ENCODE peak calls at places on chromosomes 2 and 18, in five cellular contexts. U is K562, N is upper lobe of left lung, L is HCT116, K is prostate gland. Q is an unnamed sample.

GRCh38 chr18:48412339-48412929 is 3.3 kb upstream of the ZBTB7C start:
- DNase-seq in N (no peak), K (no peak), L (peak; percentile 62), U (peak; percentile 28), Q (no peak)

GRCh38 chr2:173427887-173428683 is 73.4 kb downstream of the CDCA7 start:
- DNase-seq in U (no peak), N (no peak), K (peak; percentile 59), L (no peak), Q (peak; percentile 90)

GRCh38 chr18:62510744-62511143 is 12.1 kb upstream of the ZCCHC2 start:
- DNase-seq in L (no peak), U (no peak), N (no peak), K (no peak), Q (no peak)

GRCh38 chr18:10353791-10354190 is 100.6 kb upstream of the APCDD1 start:
- DNase-seq in L (no peak), K (no peak), U (no peak), N (no peak), Q (no peak)

GRCh38 chr2:161134547-161135518 is 25.4 kb upstream of the TANK start:
- DNase-seq in L (peak; percentile 56), K (peak; percentile 46), U (no peak), N (no peak), Q (peak; percentile 58)

GRCh38 chr2:29189052-29189451 is 73.8 kb downstream of the CLIP4 start:
- DNase-seq in N (no peak), U (no peak), L (no peak), K (no peak), Q (no peak)

GRCh38 chr2:12702661-12703121 is 14.0 kb upstream of the TRIB2 start:
- DNase-seq in K (no peak), N (no peak), U (no peak), L (no peak), Q (no peak)

GRCh38 chr2:696463-696862 is 19.3 kb upstream of the TMEM18 start:
- DNase-seq in K (no peak), N (no peak), L (no peak), U (no peak), Q (no peak)

GRCh38 chr2:3666613-3666975 is 8.6 kb downstream of the ALLC start:
- DNase-seq in U (no peak), N (no peak), L (no peak), K (no peak), Q (no peak)

GRCh38 chr2:105576440-105577241 is 168.1 kb upstream of the NCK2 start:
- DNase-seq in N (no peak), K (no peak), L (peak; percentile 16), U (peak; percentile 39), Q (no peak)

GRCh38 chr2:56449449-56449860 is 265.7 kb downstream of the CCDC85A start:
- DNase-seq in N (no peak), L (no peak), U (no peak), K (no peak), Q (no peak)

GRCh38 chr2:3127710-3128109 is 249.9 kb downstream of the EIPR1 start:
- DNase-seq in U (no peak), L (no peak), K (no peak), N (no peak), Q (no peak)

GRCh38 chr2:176536739-176537138 is 267.5 kb downstream of the MTX2 start:
- DNase-seq in L (no peak), U (no peak), K (no peak), N (no peak), Q (no peak)

GRCh38 chr2:201860541-201861154 is 54.3 kb downstream of the CDK15 start:
- DNase-seq in N (no peak), U (peak; percentile 63), L (peak; percentile 56), K (peak; percentile 59), Q (no peak)

GRCh38 chr2:28004086-28004485 is 113.6 kb downstream of the BABAM2 start:
- DNase-seq in L (no peak), U (no peak), K (no peak), N (no peak), Q (no peak)

GRCh38 chr2:143431316-143431715 is 302.1 kb downstream of the ARHGAP15 start:
- DNase-seq in L (no peak), K (no peak), U (no peak), N (no peak), Q (no peak)

GRCh38 chr2:113842919-113843736 is 46.8 kb upstream of the ACTR3 start:
- DNase-seq in L (no peak), K (no peak), N (no peak), U (peak; percentile 50), Q (no peak)

GRCh38 chr2:174442546-174443510 is 44.0 kb downstream of the GPR155 start:
- DNase-seq in U (no peak), N (no peak), L (peak; percentile 26), K (no peak), Q (no peak)

GRCh38 chr2:222859786-222860726 is 780 bp upstream of the ACSL3 start:
- DNase-seq in U (peak; percentile 52), K (peak; percentile 54), N (no peak), L (no peak), Q (peak; percentile 68)

GRCh38 chr18:3346487-3346886 is 84.6 kb downstream of the MYL12B start:
- DNase-seq in L (no peak), U (peak; percentile 28), K (no peak), N (no peak), Q (no peak)

GRCh38 chr2:109699646-109700045 is 85.5 kb downstream of the SOWAHC start:
- DNase-seq in K (no peak), N (no peak), U (no peak), L (no peak), Q (no peak)

GRCh38 chr2:68379184-68379708 is 14.2 kb downstream of the PLEK start:
- DNase-seq in U (no peak), K (no peak), N (no peak), L (no peak), Q (no peak)

GRCh38 chr2:86045541-86045940 is 60.1 kb downstream of the POLR1A start:
- DNase-seq in K (no peak), L (no peak), U (no peak), N (no peak), Q (peak; percentile 7)

GRCh38 chr18:43744960-43745740 is 467.9 kb upstream of the SYT4 start:
- DNase-seq in L (no peak), N (no peak), K (no peak), U (no peak), Q (no peak)

GRCh38 chr2:196846295-196846694 is 37.1 kb upstream of the C2orf66 start:
- DNase-seq in L (no peak), U (no peak), N (no peak), K (no peak), Q (no peak)

GRCh38 chr2:237626813-237627451 is 455 bp upstream of the LRRFIP1 start:
- DNase-seq in N (peak; percentile 86), K (no peak), L (no peak), U (no peak), Q (no peak)

GRCh38 chr2:109700680-109701274 is 86.6 kb downstream of the SOWAHC start:
- DNase-seq in N (no peak), L (no peak), U (no peak), K (no peak), Q (no peak)

GRCh38 chr2:145020139-145020538 is 500.2 kb upstream of the ZEB2 start:
- DNase-seq in U (no peak), N (no peak), K (no peak), L (no peak), Q (no peak)

GRCh38 chr2:72991439-72991725 is 74.1 kb downstream of the EMX1 start:
- DNase-seq in U (no peak), K (no peak), N (no peak), L (no peak), Q (no peak)

GRCh38 chr2:216555274-216555673 is 56.6 kb downstream of the RPL37A start:
- DNase-seq in U (no peak), N (peak; percentile 71), L (no peak), K (peak; percentile 85), Q (peak; percentile 94)
- TF ChIP-seq POLR2AphosphoS5 in U (no peak), N (peak; percentile 35), L (no peak), K (peak; percentile 64), Q (no peak)

DNA sequence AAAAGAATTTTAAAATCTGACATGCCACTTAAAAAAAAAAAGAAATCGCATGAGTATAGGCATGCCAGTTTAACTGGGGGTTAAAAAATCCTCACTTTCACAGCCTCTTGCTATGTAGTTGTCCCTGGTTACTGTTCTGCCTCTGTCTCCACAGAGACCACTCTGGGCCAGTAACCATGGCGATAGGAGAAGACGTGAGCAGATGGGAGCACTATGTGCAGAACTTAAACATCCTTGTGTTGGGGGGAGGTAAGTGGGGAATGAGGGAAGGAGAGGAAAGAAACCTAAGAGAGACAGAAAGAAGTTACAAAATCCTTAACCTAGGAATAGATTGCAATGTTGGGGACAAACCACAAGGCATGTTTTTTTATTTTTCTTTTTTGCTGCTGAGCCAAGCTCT is 75.9 kb upstream of the CYRIA start:
- DNase-seq in L (no peak), N (no peak), U (no peak), K (no peak), Q (no peak)
- H3K27me3 ChIP-seq in L (no peaks in the 10 kb centered on the region), N (no peaks in the 10 kb centered on the region), U (no peaks in the 10 kb centered on the region), K (no peaks in the 10 kb centered on the region), Q (no peaks in the 10 kb centered on the region)

GRCh38 chr18:58449366-58449935 is 179.4 kb downstream of the ALPK2 start:
- DNase-seq in N (no peak), K (no peak), L (no peak), U (peak; percentile 6), Q (no peak)
- TF ChIP-seq POLR2A in N (no peak), K (no peak), L (no peak), U (no peak), Q (no peak)

DNA sequence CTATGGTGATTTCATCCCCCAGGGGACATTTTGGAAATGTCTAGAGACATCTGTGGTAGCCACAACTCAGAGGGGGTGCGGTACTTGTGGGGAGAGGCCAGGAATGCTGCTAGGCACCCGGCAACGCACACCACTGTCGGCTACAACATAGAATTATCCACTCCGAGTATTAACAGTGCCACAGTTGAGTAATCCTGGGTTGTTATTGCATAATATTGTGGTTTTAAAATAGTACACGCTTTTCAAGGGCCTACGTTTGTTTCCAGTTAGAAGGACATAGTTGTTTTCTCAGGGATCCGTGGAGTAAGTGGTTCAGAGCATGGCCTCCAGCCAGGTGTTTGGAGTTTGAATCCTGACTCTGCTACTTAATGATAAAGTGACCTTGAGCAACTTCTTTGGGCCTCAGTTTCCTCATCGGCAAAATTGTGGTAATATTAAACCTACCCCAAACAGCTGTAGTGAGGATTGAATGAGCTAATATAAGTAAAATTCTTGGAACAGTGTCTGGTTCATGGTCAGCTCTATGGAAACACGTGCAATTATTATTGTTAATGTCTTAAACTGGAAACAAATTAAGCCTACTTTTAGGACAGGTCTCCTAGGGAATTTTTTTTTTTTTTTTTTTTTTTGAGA is 24.5 kb downstream of the CYP27A1 start:
- DNase-seq in N (no peak), U (no peak), K (peak; percentile 68), L (no peak), Q (peak; percentile 92)
- TF ChIP-seq POLR2AphosphoS5 in N (peak; percentile 69), U (no peak), K (peak; percentile 87), L (no peak), Q (peak; percentile 92)

GRCh38 chr2:120577896-120578295 is 157.8 kb upstream of the GLI2 start:
- DNase-seq in K (no peak), N (no peak), U (no peak), L (no peak), Q (no peak)
- H3K27me3 ChIP-seq in K (no peaks in the 10 kb centered on the region), N (no peaks in the 10 kb centered on the region), U (peaks cover 81% of the 10 kb centered on the region), L (no peaks in the 10 kb centered on the region), Q (no peaks in the 10 kb centered on the region)

GRCh38 chr2:33158482-33159003 is 211.8 kb downstream of the LTBP1 start:
- DNase-seq in N (no peak), U (no peak), L (no peak), K (no peak), Q (no peak)
- TF ChIP-seq POLR2A in N (no peak), U (no peak), L (no peak), K (no peak), Q (no peak)